ENCODE peak calls at places on chromosomes 4 and X, in six cellular contexts. H is K562, X is IMR-90, O is A549, P is vagina, U is suprapubic skin. C is an unnamed sample. For H3K4me1, the result is how much of the 10 kb centered on the place peaks cover.

GRCh38 chr4:98536631-98537030 is 121.8 kb downstream of the TSPAN5 start:
- DNase-seq in H (no peak), P (no peak), O (no peak), U (no peak), X (no peak), C (no peak)

GRCh38 chr4:12881945-12882589 is 602.1 kb downstream of the RAB28 start:
- DNase-seq in U (no peak), H (no peak), X (no peak), O (no peak), P (no peak), C (no peak)

GRCh38 chrX:132219343-132219768 is at the start of gene RAP2C:
- DNase-seq in O (peak), H (peak), X (peak), P (no peak), U (peak), C (peak)

GRCh38 chr4:108006361-108006760 is 16.7 kb downstream of the HADH start:
- DNase-seq in U (no peak), H (no peak), P (no peak), O (no peak), X (no peak), C (no peak)

GRCh38 chrX:1578511-1579173 is 12.8 kb upstream of the AKAP17A start:
- DNase-seq in X (no peak), P (no peak), O (no peak), H (no peak), U (no peak), C (no peak)

GRCh38 chr4:48331577-48332340 is 9.6 kb upstream of the SLAIN2 start:
- DNase-seq in O (no peak), X (peak), U (no peak), H (no peak), P (no peak), C (no peak)

GRCh38 chr4:71236226-71236625 is 102.6 kb upstream of the SLC4A4 start:
- DNase-seq in O (no peak), U (no peak), P (no peak), X (no peak), H (no peak), C (no peak)

GRCh38 chr4:102824398-102824797 is 3.0 kb downstream of the UBE2D3 start:
- DNase-seq in P (no peak), H (no peak), U (no peak), X (peak), O (no peak), C (no peak)

GRCh38 chrX:23503835-23504539 is 163.3 kb upstream of the PRDX4 start:
- DNase-seq in U (peak), O (peak), H (no peak), X (peak), P (no peak), C (no peak)

GRCh38 chr4:93319011-93319410 is 509.5 kb upstream of the ATOH1 start:
- DNase-seq in O (no peak), X (no peak), U (no peak), P (no peak), H (no peak), C (no peak)

GRCh38 chrX:53918697-53919096 is 125.6 kb downstream of the PHF8 start:
- DNase-seq in O (no peak), H (no peak), P (no peak), X (no peak), U (no peak), C (no peak)

GRCh38 chr4:159383569-159383934 is 280.7 kb downstream of the RAPGEF2 start:
- DNase-seq in X (no peak), O (no peak), U (no peak), H (no peak), P (no peak), C (no peak)

GRCh38 chrX:38215141-38215540 is 5.5 kb downstream of the SRPX start:
- DNase-seq in X (peak), O (no peak), P (no peak), U (no peak), H (no peak), C (peak)

GRCh38 chrX:78658851-78659744 is at the start of gene RTL3:
- DNase-seq in X (peak), O (no peak), P (no peak), U (no peak), H (no peak), C (no peak)

DNA sequence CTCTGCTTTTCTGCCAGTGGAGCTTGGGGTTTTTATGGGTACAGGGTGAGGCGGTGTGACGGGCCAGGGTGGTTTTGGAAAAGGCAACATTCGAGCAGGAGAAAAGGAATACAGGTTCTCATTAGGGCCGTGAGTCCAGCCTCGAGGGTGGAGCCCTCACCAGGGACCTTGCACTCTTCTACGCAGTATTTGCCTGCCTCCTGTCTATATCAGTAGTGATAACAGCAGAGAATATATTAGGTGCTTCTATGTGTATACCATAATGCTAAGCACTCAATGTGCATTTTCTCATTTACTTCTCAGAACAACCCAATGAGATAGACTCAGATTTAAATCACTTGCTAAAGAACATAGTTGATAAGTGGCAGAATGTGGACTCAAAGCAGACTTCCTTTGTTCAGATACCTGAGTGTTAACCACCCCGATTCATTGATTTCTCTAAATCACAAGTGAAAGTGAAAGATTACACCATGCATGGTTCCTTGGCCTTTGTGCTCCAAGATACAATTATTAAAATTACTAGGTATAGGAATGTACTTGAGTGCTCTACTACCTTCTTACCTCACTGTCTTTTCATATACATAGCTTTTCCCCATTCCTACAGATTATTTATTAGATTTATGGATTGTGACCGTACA is 404.0 kb downstream of the PCDH7 start:
- DNase-seq in P (no peak), X (no peak), O (no peak), U (no peak), H (no peak), C (no peak)
- TF ChIP-seq POLR2A in P (no peak), X (no peak), O (no peak), U (no peak), H (no peak), C (no peak)

DNA sequence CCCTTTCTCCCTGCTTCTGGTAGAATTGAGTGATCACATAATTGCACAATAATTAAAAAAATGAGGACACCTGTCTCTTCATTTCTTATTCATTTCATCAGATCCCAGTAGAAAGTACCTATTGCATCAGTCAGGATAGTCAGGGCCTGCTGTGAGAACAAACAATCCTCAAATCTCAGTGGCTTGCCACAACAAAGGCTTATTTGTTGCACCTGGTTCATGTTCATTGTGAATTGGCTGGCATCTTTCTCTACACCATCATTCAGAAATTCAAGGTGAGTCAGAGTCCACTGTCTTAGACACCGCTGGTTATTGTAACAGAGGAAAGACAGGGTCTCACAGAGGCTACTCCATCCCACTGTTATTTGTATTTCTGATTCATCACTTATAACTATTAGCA is 409.8 kb downstream of the STIM2 start:
- DNase-seq in O (no peak), U (no peak), H (no peak), X (no peak), P (no peak), C (no peak)
- H3K4me1 ChIP-seq in O (under half), U (under half), H (under half), X (under half), P (under half), C (under half)

DNA sequence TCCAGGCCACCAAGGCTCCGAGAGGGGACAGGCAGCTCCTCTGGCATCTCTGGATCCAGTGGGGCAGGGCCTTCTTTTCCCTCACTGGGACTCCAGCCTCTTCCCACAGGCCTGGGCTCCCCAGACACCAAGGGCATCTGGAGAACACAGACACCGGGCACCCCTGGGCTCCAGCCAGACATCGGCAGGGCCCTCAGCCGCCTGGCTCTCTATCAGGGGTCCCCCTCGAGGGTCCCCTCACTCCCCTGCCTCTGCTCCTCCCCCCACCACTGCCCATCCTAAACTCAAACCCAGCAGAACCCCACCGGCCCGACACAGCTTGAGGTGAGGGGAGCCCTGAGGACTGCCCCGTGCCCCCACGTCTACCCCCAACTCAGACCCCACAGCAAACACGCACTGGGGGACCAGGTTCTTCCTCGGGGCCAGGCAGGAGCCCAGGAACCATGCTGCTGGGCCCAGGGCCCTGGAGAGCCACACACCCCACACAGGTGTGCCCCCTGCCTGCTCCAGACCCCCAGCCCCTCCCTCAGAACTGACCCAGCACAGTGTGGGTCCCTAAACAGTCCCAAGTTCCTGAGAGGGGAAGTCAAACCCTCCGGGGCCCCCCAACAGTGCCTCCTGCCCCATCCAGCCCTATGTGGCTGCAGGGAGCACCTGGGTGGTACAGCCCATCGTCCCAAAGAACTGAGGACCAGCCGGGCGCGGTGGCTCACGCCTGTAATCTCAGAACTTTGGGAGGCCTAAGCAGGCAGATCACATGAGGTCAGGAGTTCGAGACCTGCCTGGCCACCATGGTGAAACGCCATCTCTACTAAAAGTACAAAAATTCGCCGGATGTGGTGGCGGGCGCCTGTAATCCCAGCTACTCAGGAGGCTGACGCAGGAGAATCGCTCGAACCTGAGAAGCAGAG is 86.8 kb downstream of the FAM53A start:
- DNase-seq in U (no peak), X (no peak), P (no peak), O (no peak), H (no peak), C (no peak)
- H3K27ac ChIP-seq in U (no peak), X (no peak), P (no peak), O (no peak), H (no peak), C (no peak)

GRCh38 chr4:165207431-165208321 is at the start of gene KLHL2:
- DNase-seq in O (peak), H (peak), U (peak), P (no peak), X (peak), C (peak)
- TF ChIP-seq POLR2A in O (peak), H (no peak), U (peak), P (peak), X (peak), C (peak)

DNA sequence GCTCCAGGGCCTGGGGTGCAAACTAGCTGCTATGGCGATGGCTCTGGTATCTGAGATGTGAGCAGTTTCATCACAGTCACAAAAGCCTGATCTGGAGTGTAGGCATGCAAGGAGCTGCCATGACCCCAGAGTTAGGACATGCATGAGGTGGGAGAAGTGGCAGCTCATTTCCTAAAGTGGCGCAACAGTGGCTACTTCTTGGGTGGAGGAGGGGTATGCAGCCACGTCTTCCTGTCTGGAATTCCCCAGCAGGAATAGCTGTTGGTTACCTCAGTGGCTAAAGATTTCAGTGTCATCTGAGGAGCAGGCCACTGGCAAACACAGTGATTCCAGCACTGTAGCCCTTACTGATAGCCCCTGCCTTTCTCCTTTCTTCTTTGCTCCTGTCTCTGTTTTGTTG is 1382.5 kb downstream of the C4orf33 start:
- DNase-seq in P (no peak), X (peak), H (no peak), U (no peak), O (peak), C (no peak)
- H3K4me1 ChIP-seq in P (under half), X (under half), H (under half), U (under half), O (under half), C (under half)

DNA sequence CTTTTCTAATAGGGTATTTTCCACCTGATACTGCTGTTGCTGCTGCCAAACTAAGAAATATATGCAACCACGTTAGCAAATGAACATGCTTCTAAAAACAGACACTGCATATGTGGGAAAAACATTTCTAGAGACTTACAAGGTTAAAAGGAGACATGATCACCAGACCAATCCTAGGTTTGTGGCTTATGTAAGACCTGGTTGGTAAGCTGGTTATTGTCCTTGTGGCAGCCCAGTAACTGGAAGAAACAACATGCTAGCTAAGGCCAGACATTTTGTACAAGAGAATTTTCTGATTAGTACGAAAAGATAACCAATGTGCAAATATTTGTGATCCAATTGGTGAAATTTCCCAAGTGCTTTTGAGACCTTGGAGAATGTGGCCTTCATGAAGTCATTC is 112.0 kb downstream of the AFF2 start:
- DNase-seq in U (no peak), O (no peak), H (no peak), X (no peak), P (no peak), C (no peak)
- H3K27ac ChIP-seq in U (no peak), O (no peak), H (no peak), X (no peak), P (no peak), C (no peak)

DNA sequence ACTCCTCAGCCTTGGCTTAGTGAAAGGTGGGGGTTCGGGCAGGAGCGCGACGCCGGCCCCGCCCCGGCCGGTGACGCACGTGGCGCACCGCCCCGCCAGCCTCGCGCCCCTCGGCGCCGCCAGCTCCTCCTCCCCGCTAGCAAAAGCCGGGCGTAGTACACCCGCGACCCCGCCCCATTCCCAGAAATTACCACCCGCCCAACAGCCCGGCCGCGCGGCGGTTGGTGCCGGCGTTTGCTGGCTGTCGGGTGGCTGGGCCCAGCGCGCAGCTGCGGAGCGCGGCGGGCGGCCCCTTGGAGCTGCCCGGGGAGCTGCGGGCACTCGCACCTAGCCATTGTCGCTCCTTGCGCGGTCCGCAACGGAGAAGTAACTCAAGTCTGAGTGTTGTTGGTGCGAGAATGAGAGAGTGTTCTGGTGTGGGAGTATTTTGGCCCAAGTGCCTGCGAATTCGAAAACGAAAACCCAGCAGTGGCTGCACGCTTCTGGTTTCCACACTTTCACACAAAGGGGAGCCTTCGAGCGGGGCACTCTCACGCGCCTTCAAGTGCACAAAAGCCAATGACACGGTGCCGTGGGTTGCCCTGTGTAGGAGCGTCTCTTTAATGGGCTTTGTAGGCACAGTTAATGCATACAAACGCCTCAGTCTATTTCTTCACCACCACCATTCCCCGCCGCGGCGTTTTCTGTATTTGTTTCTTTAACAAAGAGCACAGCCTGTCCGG is 1.0 kb upstream of the ELF2 start:
- DNase-seq in H (peak), O (peak), X (peak), P (peak), U (peak), C (peak)
- TF ChIP-seq POLR2A in H (peak), O (peak), X (peak), P (peak), U (no peak), C (peak)

GRCh38 chrX:13024911-13025454 is 19.4 kb downstream of the FAM9C start:
- DNase-seq in X (no peak), O (no peak), U (no peak), P (no peak), H (no peak), C (no peak)
- H3K4me1 ChIP-seq in X (under half), O (half or more), U (under half), P (under half), H (under half), C (under half)

DNA sequence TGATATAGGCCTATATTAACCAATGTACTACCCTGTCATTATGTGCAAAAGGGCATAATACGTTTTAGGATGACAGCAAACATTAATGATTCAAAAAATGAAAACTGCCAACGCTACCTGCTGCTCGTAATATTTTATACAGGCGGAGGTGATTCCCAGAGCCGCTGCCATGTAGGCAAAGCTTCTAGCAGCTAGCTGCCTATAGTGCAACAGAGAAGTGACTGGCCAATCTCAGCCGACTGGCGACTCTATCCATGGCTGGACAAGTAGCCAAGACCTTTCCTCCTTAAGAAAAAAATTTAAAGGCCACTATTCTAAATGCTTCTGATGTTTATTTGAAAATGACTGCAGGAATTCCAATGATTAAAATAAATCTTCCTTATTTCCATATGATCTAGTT is 1.9 kb downstream of the PPARGC1A start:
- DNase-seq in P (no peak), O (no peak), H (no peak), X (no peak), U (no peak), C (no peak)
- H3K27ac ChIP-seq in P (peak), O (no peak), H (no peak), X (no peak), U (peak), C (peak)

GRCh38 chr4:113958766-113959540 is 20.5 kb downstream of the ARSJ start:
- DNase-seq in H (no peak), P (no peak), X (peak), O (peak), U (no peak), C (no peak)
- TF ChIP-seq POLR2A in H (no peak), P (no peak), X (peak), O (no peak), U (no peak), C (no peak)